ENCODE peak calls at places on chromosomes 1 and 21, in six cellular contexts. One of them, this sample, is unnamed.

GRCh38 chr1:229786974-229787610 is 161.0 kb downstream of the URB2 start:
- DNase-seq in stimulated activated CD4-positive, alpha-beta T cell treated with anti-CD3 and anti-CD28 coated beads, TNF-alpha, amount 100 ng/mL, for 4 hours: no peak
- DNase-seq in vagina: no peak
- DNase-seq in T-helper 1 cell: no peak
- DNase-seq in CD8-positive, alpha-beta memory T cell: no peak
- DNase-seq in NCI-H2081: no peak
- DNase-seq in this sample: no peak

GRCh38 chr1:201280884-201281283 is 2.4 kb upstream of the PKP1 start:
- DNase-seq in vagina: no peak
- DNase-seq in T-helper 1 cell: no peak
- DNase-seq in CD8-positive, alpha-beta memory T cell: no peak
- DNase-seq in NCI-H2081: no peak
- DNase-seq in stimulated activated CD4-positive, alpha-beta T cell treated with anti-CD3 and anti-CD28 coated beads, TNF-alpha, amount 100 ng/mL, for 4 hours: no peak
- DNase-seq in this sample: no peak

GRCh38 chr1:86394416-86394815 is 1.7 kb downstream of the ODF2L start:
- DNase-seq in CD8-positive, alpha-beta memory T cell: no peak
- DNase-seq in T-helper 1 cell: no peak
- DNase-seq in NCI-H2081: no peak
- DNase-seq in stimulated activated CD4-positive, alpha-beta T cell treated with anti-CD3 and anti-CD28 coated beads, TNF-alpha, amount 100 ng/mL, for 4 hours: no peak
- DNase-seq in vagina: no peak
- DNase-seq in this sample: no peak

GRCh38 chr1:45802343-45803298 is 791 bp upstream of the MAST2 start:
- DNase-seq in CD8-positive, alpha-beta memory T cell: no peak
- DNase-seq in T-helper 1 cell: no peak
- DNase-seq in vagina: no peak
- DNase-seq in NCI-H2081: peak; percentile 58
- DNase-seq in stimulated activated CD4-positive, alpha-beta T cell treated with anti-CD3 and anti-CD28 coated beads, TNF-alpha, amount 100 ng/mL, for 4 hours: no peak
- DNase-seq in this sample: peak; percentile 75

GRCh38 chr1:111955755-111956154 is 33.7 kb downstream of the KCND3 start:
- DNase-seq in NCI-H2081: no peak
- DNase-seq in CD8-positive, alpha-beta memory T cell: no peak
- DNase-seq in T-helper 1 cell: no peak
- DNase-seq in vagina: no peak
- DNase-seq in stimulated activated CD4-positive, alpha-beta T cell treated with anti-CD3 and anti-CD28 coated beads, TNF-alpha, amount 100 ng/mL, for 4 hours: no peak
- DNase-seq in this sample: no peak

GRCh38 chr1:200355815-200356214 is 54.0 kb downstream of the ZNF281 start:
- DNase-seq in CD8-positive, alpha-beta memory T cell: no peak
- DNase-seq in T-helper 1 cell: no peak
- DNase-seq in stimulated activated CD4-positive, alpha-beta T cell treated with anti-CD3 and anti-CD28 coated beads, TNF-alpha, amount 100 ng/mL, for 4 hours: no peak
- DNase-seq in NCI-H2081: no peak
- DNase-seq in vagina: no peak
- DNase-seq in this sample: no peak

GRCh38 chr1:22207605-22208264 is 64.8 kb upstream of the WNT4 start:
- DNase-seq in stimulated activated CD4-positive, alpha-beta T cell treated with anti-CD3 and anti-CD28 coated beads, TNF-alpha, amount 100 ng/mL, for 4 hours: no peak
- DNase-seq in CD8-positive, alpha-beta memory T cell: no peak
- DNase-seq in T-helper 1 cell: no peak
- DNase-seq in NCI-H2081: no peak
- DNase-seq in vagina: no peak
- DNase-seq in this sample: no peak

GRCh38 chr21:34967509-34968289 is 81.4 kb downstream of the RUNX1 start:
- DNase-seq in stimulated activated CD4-positive, alpha-beta T cell treated with anti-CD3 and anti-CD28 coated beads, TNF-alpha, amount 100 ng/mL, for 4 hours: no peak
- DNase-seq in NCI-H2081: no peak
- DNase-seq in T-helper 1 cell: no peak
- DNase-seq in vagina: no peak
- DNase-seq in CD8-positive, alpha-beta memory T cell: no peak
- DNase-seq in this sample: no peak